ENCODE peak calls at places on chromosomes 2 and 18, in five cellular contexts. One of them, this sample, is unnamed.

GRCh38 chr18:12420831-12421421 is 13.2 kb downstream of the PRELID3A start:
- DNase-seq in K562: no peak
- DNase-seq in SK-N-SH: peak
- DNase-seq in HepG2: peak
- DNase-seq in GM12878: no peak
- DNase-seq in this sample: peak

GRCh38 chr2:188978291-188979081 is 4.3 kb downstream of the COL3A1 start:
- DNase-seq in K562: no peak
- DNase-seq in SK-N-SH: no peak
- DNase-seq in HepG2: peak
- DNase-seq in GM12878: peak
- DNase-seq in this sample: no peak

GRCh38 chr2:127035212-127035611 is 71.7 kb downstream of the BIN1 start:
- DNase-seq in K562: no peak
- DNase-seq in SK-N-SH: no peak
- DNase-seq in HepG2: peak
- DNase-seq in GM12878: no peak
- DNase-seq in this sample: no peak

GRCh38 chr2:133231264-133231663 is 337.0 kb downstream of the NCKAP5 start:
- DNase-seq in K562: no peak
- DNase-seq in SK-N-SH: no peak
- DNase-seq in HepG2: no peak
- DNase-seq in GM12878: no peak
- DNase-seq in this sample: no peak

GRCh38 chr2:2016912-2017311 is 272.6 kb upstream of the PXDN start:
- DNase-seq in K562: no peak
- DNase-seq in SK-N-SH: no peak
- DNase-seq in HepG2: no peak
- DNase-seq in GM12878: no peak
- DNase-seq in this sample: no peak

GRCh38 chr2:46294185-46294836 is 2.9 kb upstream of the EPAS1 start:
- DNase-seq in K562: peak
- DNase-seq in SK-N-SH: peak
- DNase-seq in HepG2: no peak
- DNase-seq in GM12878: no peak
- DNase-seq in this sample: peak

GRCh38 chr2:135890830-135891229 is 14.6 kb upstream of the MCM6 start:
- DNase-seq in K562: no peak
- DNase-seq in SK-N-SH: no peak
- DNase-seq in HepG2: no peak
- DNase-seq in GM12878: no peak
- DNase-seq in this sample: no peak

GRCh38 chr2:11786191-11786590 is 39.8 kb downstream of the LPIN1 start:
- DNase-seq in K562: no peak
- DNase-seq in SK-N-SH: no peak
- DNase-seq in HepG2: no peak
- DNase-seq in GM12878: no peak
- DNase-seq in this sample: no peak

GRCh38 chr2:173350383-173350782 is 4.3 kb upstream of the CDCA7 start:
- DNase-seq in K562: no peak
- DNase-seq in SK-N-SH: no peak
- DNase-seq in HepG2: no peak
- DNase-seq in GM12878: no peak
- DNase-seq in this sample: no peak

DNA sequence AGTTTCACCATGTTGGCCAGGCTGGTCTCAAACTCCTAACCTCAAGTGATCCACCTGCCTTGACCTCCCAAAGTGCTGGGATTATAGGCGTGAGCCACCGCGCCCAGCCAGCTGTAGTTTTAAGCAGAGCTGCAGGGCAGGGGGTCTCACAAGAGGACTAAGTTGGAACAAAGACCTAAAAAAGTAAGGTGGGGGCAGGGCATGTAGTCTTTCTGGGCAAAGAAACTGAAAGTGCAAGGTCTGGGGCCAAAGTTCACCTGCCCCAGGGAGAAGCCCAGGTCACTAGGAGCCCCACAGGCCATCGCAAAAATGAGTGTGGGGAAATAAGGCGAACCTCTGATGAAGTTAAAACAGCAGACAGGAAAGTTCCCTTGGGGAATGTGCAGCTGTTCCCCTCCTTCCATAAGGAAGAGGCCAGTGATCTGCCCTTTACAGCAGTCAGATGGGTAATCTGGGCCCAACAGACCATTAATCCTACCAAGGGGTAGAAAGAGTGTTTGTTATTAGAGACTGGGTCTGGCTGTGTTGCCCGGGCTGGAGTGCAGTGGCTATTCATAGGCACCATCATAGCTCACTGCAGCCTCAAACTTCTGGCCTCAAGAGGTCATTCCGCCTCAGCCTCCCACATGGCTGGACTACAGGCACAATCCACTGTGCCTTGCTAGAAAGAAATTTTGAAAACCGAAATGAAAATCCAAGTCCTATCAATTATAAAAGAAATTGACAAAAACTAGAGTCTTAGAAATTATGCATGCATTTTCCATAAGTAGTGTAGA is 2.8 kb downstream of the SCLY start:
- DNase-seq in K562: no peak
- DNase-seq in SK-N-SH: no peak
- DNase-seq in HepG2: peak
- DNase-seq in GM12878: no peak
- DNase-seq in this sample: no peak
- TF ChIP-seq SIN3A in K562: no peak
- TF ChIP-seq SIN3A in SK-N-SH: no peak
- TF ChIP-seq SIN3A in HepG2: no peak
- TF ChIP-seq SIN3A in GM12878: no peak
- TF ChIP-seq SIN3A in this sample: no peak

GRCh38 chr2:195408196-195408595 is 248.8 kb upstream of the SLC39A10 start:
- DNase-seq in K562: no peak
- DNase-seq in SK-N-SH: no peak
- DNase-seq in HepG2: no peak
- DNase-seq in GM12878: no peak
- DNase-seq in this sample: no peak
- TF ChIP-seq TAF1 in K562: no peak
- TF ChIP-seq TAF1 in SK-N-SH: no peak
- TF ChIP-seq TAF1 in HepG2: no peak
- TF ChIP-seq TAF1 in GM12878: no peak
- TF ChIP-seq TAF1 in this sample: no peak

DNA sequence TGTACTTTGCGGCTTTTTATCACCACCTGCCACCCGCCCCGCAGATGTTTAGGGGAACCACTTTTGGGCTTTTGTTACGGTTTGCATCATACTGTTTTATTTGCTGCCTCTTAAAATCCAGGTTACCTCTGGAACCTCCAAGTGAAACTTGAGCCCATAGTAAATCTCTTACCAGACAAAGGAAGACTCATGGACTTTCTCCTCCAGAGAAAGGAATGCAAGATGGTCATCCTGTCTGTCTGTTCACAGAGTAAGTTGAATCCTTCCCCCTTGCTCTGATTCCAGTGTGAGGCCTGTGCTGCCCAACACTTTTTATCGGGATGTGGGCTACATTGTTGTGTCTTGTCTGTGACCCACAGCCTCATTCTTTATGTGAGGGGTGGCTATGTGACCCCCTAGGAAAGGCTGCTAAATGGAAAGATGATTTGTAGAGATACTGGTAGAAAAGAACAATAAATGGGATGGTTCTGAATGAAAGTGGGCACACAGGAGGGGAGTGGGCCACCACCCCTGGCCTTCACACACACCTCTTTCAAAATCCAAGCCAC is 23.3 kb downstream of the RMC1 start:
- DNase-seq in K562: no peak
- DNase-seq in SK-N-SH: no peak
- DNase-seq in HepG2: no peak
- DNase-seq in GM12878: no peak
- DNase-seq in this sample: no peak
- TF ChIP-seq SIN3A in K562: no peak
- TF ChIP-seq SIN3A in SK-N-SH: no peak
- TF ChIP-seq SIN3A in HepG2: no peak
- TF ChIP-seq SIN3A in GM12878: no peak
- TF ChIP-seq SIN3A in this sample: no peak

GRCh38 chr18:77089796-77090285 is 42.7 kb downstream of the MBP start:
- DNase-seq in K562: no peak
- DNase-seq in SK-N-SH: no peak
- DNase-seq in HepG2: no peak
- DNase-seq in GM12878: no peak
- DNase-seq in this sample: no peak
- TF ChIP-seq TAF1 in K562: no peak
- TF ChIP-seq TAF1 in SK-N-SH: no peak
- TF ChIP-seq TAF1 in HepG2: no peak
- TF ChIP-seq TAF1 in GM12878: no peak
- TF ChIP-seq TAF1 in this sample: no peak

GRCh38 chr2:183872131-183872530 is 726.2 kb upstream of the ZNF804A start:
- DNase-seq in K562: no peak
- DNase-seq in SK-N-SH: no peak
- DNase-seq in HepG2: no peak
- DNase-seq in GM12878: no peak
- DNase-seq in this sample: no peak

GRCh38 chr2:183867206-183867605 is 731.1 kb upstream of the ZNF804A start:
- DNase-seq in K562: no peak
- DNase-seq in SK-N-SH: no peak
- DNase-seq in HepG2: no peak
- DNase-seq in GM12878: no peak
- DNase-seq in this sample: no peak

GRCh38 chr2:183866666-183867065 is 731.7 kb upstream of the ZNF804A start:
- DNase-seq in K562: no peak
- DNase-seq in SK-N-SH: no peak
- DNase-seq in HepG2: no peak
- DNase-seq in GM12878: no peak
- DNase-seq in this sample: no peak

GRCh38 chr2:183868707-183869106 is 729.6 kb upstream of the ZNF804A start:
- DNase-seq in K562: no peak
- DNase-seq in SK-N-SH: no peak
- DNase-seq in HepG2: no peak
- DNase-seq in GM12878: no peak
- DNase-seq in this sample: no peak

DNA sequence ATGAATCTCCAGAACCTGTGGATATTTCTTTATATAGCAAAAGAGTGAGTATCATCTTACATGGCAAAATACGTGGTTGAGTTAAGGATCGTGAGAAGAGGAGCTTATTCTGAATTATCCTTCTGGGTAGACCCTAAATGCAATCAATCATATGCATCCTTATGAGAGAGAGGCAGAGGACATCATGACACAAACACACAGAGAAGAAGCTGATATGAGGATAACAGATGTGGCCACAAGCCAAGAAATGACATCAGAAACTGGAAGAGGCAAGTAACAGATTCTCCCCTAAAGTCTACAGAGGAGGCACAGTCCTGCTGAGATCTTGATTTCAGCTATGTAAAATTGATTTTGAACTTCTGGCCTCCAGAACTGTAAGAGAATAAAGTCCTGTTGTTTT is 730.2 kb upstream of the ZNF804A start:
- DNase-seq in K562: no peak
- DNase-seq in SK-N-SH: peak
- DNase-seq in HepG2: no peak
- DNase-seq in GM12878: no peak
- DNase-seq in this sample: no peak
- TF ChIP-seq SIN3A in K562: no peak
- TF ChIP-seq SIN3A in SK-N-SH: no peak
- TF ChIP-seq SIN3A in HepG2: no peak
- TF ChIP-seq SIN3A in GM12878: no peak
- TF ChIP-seq SIN3A in this sample: no peak

DNA sequence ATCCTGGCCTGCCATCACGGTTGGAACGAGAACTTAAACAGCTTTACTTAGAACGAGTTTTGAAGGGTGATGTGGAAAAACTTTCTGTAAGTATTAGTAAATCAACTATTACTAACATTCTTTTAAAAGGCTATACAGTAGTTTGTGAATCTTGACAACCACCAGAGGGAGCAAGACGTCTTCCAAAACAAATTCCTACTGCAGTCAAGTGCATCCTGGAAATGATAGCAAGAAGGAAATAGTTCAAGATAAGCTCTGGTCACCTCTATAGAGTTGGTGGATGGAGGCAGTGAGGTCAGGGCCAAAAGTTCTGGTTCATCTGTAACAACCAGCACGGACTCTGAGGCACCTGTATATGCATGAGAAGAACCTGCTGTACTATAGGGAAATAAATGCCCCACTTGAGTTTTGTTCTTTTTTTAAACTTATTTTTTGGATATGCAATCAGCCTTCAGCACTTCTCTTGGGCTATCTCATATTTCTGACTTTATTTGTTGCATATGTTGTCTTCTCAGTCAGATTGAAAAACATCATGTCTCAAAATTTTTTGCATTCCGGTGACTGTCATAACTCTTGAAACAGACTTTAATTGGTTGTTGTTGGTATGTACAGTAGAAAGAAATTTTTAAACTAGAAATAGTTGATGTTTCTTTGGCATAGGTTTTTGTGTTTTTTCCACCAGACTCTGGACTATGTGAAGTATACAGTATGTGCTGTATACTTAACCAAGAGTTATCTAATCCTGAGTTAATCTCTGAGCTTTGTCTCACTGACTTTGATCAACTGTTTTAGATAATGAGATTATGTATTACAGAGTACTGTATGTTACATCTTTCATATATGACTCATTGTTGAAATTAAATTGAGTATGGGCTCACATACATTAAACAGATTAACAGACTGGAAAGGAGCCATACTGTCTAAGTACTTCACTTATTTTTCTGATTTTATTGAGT is 37.7 kb downstream of the ACTR2 start:
- DNase-seq in K562: peak
- DNase-seq in SK-N-SH: peak
- DNase-seq in HepG2: peak
- DNase-seq in GM12878: peak
- DNase-seq in this sample: no peak
- TF ChIP-seq TAF1 in K562: no peak
- TF ChIP-seq TAF1 in SK-N-SH: no peak
- TF ChIP-seq TAF1 in HepG2: no peak
- TF ChIP-seq TAF1 in GM12878: no peak
- TF ChIP-seq TAF1 in this sample: no peak

DNA sequence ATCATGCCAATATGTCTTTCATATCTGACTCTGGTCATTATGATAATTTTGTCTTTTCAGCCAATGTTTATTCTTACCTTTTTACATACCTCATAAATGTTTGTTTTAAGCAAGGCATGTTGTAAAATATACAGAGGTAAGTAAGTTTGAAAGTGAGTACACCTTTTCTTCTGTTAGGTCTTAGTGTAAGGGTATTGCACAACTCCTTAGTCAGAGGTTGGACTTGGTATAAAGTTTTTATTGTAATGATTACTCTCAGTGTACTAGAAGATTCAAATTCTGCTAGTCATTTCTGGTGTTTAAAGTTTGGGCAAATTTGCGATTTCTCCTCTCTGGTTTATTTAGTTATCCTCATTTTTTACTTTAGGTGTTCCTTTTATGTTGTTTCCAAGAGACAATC is 564.3 kb upstream of the FSIP2 start:
- DNase-seq in K562: no peak
- DNase-seq in SK-N-SH: no peak
- DNase-seq in HepG2: no peak
- DNase-seq in GM12878: no peak
- DNase-seq in this sample: no peak
- TF ChIP-seq SIN3A in K562: no peak
- TF ChIP-seq SIN3A in SK-N-SH: no peak
- TF ChIP-seq SIN3A in HepG2: no peak
- TF ChIP-seq SIN3A in GM12878: no peak
- TF ChIP-seq SIN3A in this sample: no peak

DNA sequence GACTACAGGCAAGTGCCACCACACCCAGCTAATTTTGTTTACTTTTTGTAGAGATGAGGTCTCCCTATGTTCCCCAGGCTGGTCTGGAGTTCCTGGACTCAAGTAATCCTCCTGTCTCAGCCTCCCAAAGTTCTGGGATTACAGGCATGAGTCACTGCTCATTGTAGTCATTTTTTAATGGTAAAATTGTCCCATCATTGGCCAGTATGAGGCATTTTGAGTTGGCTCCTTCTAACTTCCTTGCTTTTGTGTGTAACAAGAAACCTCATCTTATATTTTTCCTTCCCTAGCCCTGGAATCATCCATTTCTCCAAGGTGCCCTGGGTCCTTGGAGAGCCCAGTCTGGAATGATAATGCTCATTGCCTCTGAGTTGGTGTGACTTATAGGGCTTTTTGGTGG is 148.5 kb downstream of the INHBB start:
- DNase-seq in K562: no peak
- DNase-seq in SK-N-SH: no peak
- DNase-seq in HepG2: no peak
- DNase-seq in GM12878: no peak
- DNase-seq in this sample: no peak
- TF ChIP-seq TAF1 in K562: no peak
- TF ChIP-seq TAF1 in SK-N-SH: no peak
- TF ChIP-seq TAF1 in HepG2: no peak
- TF ChIP-seq TAF1 in GM12878: no peak
- TF ChIP-seq TAF1 in this sample: no peak